ENCODE peak calls at places on chromosomes 11 and 22, in four cellular contexts. D, W, M and C are unnamed samples.

GRCh38 chr11:12361650-12362049 is 15.7 kb upstream of the PARVA start:
- DNase-seq in D (no peak), W (no peak), M (no peak), C (no peak)

GRCh38 chr11:1269957-1270356 is 39.5 kb downstream of the TOLLIP start:
- DNase-seq in W (no peak), M (no peak), D (no peak), C (no peak)

GRCh38 chr11:86064236-86064803 is 4.6 kb downstream of the PICALM start:
- DNase-seq in D (no peak), W (no peak), M (no peak), C (no peak)

GRCh38 chr11:69091638-69092165 is 43.0 kb downstream of the TPCN2 start:
- DNase-seq in W (no peak), D (no peak), M (no peak), C (no peak)

GRCh38 chr11:64032050-64032449 is 3.7 kb upstream of the FLRT1 start:
- DNase-seq in D (no peak), M (no peak), W (no peak), C (no peak)

GRCh38 chr22:46376908-46377565 is 41.5 kb downstream of the TRMU start:
- DNase-seq in W (no peak), D (no peak), M (no peak), C (no peak)

GRCh38 chr11:30983143-30983542 is 386.4 kb downstream of the DCDC1 start:
- DNase-seq in W (no peak), M (no peak), D (no peak), C (no peak)

GRCh38 chr11:114617157-114618124 is 21.9 kb upstream of the NXPE4 start:
- DNase-seq in M (no peak), D (no peak), W (no peak), C (no peak)

GRCh38 chr11:60734271-60734670 is 9.8 kb downstream of the MS4A18 start:
- DNase-seq in M (no peak), D (no peak), W (no peak), C (no peak)

GRCh38 chr22:45703758-45704157 is 32.1 kb downstream of the ATXN10 start:
- DNase-seq in W (no peak), M (no peak), D (no peak), C (no peak)

GRCh38 chr22:26174280-26174679 is 5.0 kb downstream of the SEZ6L start:
- DNase-seq in W (no peak), M (no peak), D (no peak), C (no peak)

GRCh38 chr11:67581469-67581868 is 2.1 kb upstream of the GSTP1 start:
- DNase-seq in D (no peak), W (no peak), M (no peak), C (no peak)

GRCh38 chr11:62912268-62912667 is 8.9 kb downstream of the CHRM1 start:
- DNase-seq in W (no peak), D (no peak), M (no peak), C (no peak)

GRCh38 chr11:76792505-76793264 is 9.5 kb downstream of the TSKU start:
- DNase-seq in W (no peak), D (no peak), M (no peak), C (no peak)

GRCh38 chr11:118046964-118047700 is 29.7 kb upstream of the TMPRSS4 start:
- DNase-seq in D (no peak), W (no peak), M (no peak), C (no peak)

GRCh38 chr11:112932593-112932992 is 28.6 kb upstream of the NCAM1 start:
- DNase-seq in W (no peak), M (no peak), D (no peak), C (no peak)